ENCODE peak calls at places on chromosomes 16 and 17, in seven cellular contexts. E is H1, S is HCT116, C is K562, X is HepG2, Z is SK-N-SH, V is GM12878. Q is an unnamed sample.
A peak's percentile ranks its signal among the peaks of the same experiment; 100 is the strongest.

GRCh38 chr16:12535535-12536411 is 267.9 kb downstream of the CPPED1 start:
- DNase-seq in V (peak; percentile 97), C (peak; percentile 34), E (no peak), S (no peak), Z (no peak), X (peak; percentile 42), Q (no peak)

GRCh38 chr16:74651841-74652240 is 14.8 kb downstream of the RFWD3 start:
- DNase-seq in S (no peak), X (no peak), E (no peak), Z (no peak), C (no peak), V (no peak), Q (no peak)

GRCh38 chr17:78230252-78230962 is 1.0 kb upstream of the TMEM235 start:
- DNase-seq in C (peak; percentile 60), Z (no peak), V (no peak), X (no peak), E (no peak), S (no peak), Q (no peak)

GRCh38 chr17:58318627-58319180 is 9.9 kb downstream of the TSPOAP1 start:
- DNase-seq in E (no peak), X (no peak), V (no peak), C (no peak), Z (no peak), S (no peak), Q (no peak)

GRCh38 chr16:4410335-4411075 is 5.9 kb downstream of the CORO7 start:
- DNase-seq in V (no peak), X (no peak), E (no peak), Z (peak; percentile 76), S (no peak), C (no peak), Q (peak; percentile 1)

GRCh38 chr17:63382826-63383225 is 63.3 kb downstream of the CYB561 start:
- DNase-seq in Z (no peak), X (no peak), V (no peak), C (no peak), S (no peak), E (no peak), Q (no peak)

GRCh38 chr16:48687421-48688038 is 77.5 kb upstream of the N4BP1 start:
- DNase-seq in V (peak; percentile 13), C (peak; percentile 71), Z (peak; percentile 68), E (no peak), X (peak; percentile 84), S (peak; percentile 60), Q (peak; percentile 60)

GRCh38 chr17:38701504-38702165 is 3.4 kb upstream of the MLLT6 start:
- DNase-seq in E (no peak), X (peak; percentile 49), V (peak; percentile 86), S (no peak), C (peak; percentile 50), Z (no peak), Q (no peak)

GRCh38 chr16:50584033-50584722 is 36.0 kb downstream of the NKD1 start:
- DNase-seq in C (peak; percentile 17), E (no peak), Z (no peak), V (no peak), X (no peak), S (no peak), Q (no peak)

GRCh38 chr16:87425941-87426340 is 33.8 kb downstream of the MAP1LC3B start:
- DNase-seq in V (no peak), E (no peak), C (no peak), X (no peak), Z (no peak), S (no peak), Q (no peak)

GRCh38 chr16:1976951-1977874 is 4.1 kb downstream of the NOXO1 start:
- DNase-seq in S (no peak), E (no peak), V (no peak), Z (no peak), X (no peak), C (no peak), Q (no peak)

GRCh38 chr17:10105513-10106001 is 92.8 kb downstream of the GAS7 start:
- DNase-seq in Z (no peak), E (no peak), C (no peak), X (no peak), V (no peak), S (no peak), Q (no peak)

GRCh38 chr17:74448774-74449173 is 16.9 kb downstream of the GPRC5C start:
- DNase-seq in Z (no peak), C (no peak), X (no peak), E (no peak), S (no peak), V (no peak), Q (no peak)

GRCh38 chr17:4147751-4148310 is 4.8 kb downstream of the CYB5D2 start:
- DNase-seq in S (no peak), C (no peak), Z (no peak), X (no peak), E (no peak), V (no peak), Q (no peak)

GRCh38 chr17:64694207-64694606 is 32.1 kb upstream of the SMURF2 start:
- DNase-seq in E (no peak), Z (no peak), C (no peak), X (peak; percentile 98), S (peak; percentile 99), V (no peak), Q (no peak)

GRCh38 chr17:38815576-38816193 is 9.4 kb downstream of the CWC25 start:
- DNase-seq in V (no peak), X (no peak), S (no peak), E (no peak), C (peak; percentile 43), Z (no peak), Q (peak; percentile 35)

GRCh38 chr17:42422958-42423712 is at the start of gene CAVIN1:
- DNase-seq in S (peak; percentile 85), X (peak; percentile 90), E (peak; percentile 89), V (no peak), C (peak; percentile 99), Z (peak; percentile 83), Q (peak; percentile 99)

GRCh38 chr17:63250830-63251229 is 195.3 kb downstream of the CYB561 start:
- DNase-seq in Z (no peak), S (no peak), X (no peak), V (no peak), C (no peak), E (no peak), Q (no peak)

DNA sequence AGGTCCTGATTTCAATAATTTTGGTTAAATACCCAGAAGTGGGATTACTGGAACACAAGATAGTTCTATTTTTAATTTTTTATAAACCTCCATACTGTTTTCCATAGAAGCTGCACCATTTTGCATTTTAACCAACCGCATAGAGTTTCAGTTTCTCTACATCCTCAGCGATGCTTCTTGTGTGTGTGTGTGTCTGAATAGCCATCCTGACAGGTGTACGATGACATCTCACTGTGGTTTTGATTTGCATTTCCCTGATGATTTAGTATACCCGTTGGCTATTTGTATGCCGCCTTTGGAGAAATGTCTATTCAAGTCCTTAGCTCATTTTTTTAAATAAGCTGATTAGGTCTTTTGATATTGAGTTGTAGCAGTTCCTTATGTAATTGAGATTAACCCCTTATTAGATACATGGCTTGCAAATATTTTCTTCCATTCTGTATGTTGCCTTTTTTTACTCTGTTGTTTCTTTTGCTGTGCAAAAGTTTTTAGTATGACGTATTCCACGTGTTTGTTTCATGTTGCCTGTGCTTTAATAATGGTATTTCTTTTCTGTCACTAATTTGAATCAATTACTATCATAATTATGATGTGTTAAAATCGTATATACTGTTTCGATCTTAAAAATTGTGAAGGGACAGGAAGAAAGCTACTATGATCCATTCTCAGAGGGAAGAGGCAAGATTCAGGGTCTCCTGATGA is 227.2 kb upstream of the MON1B start:
- DNase-seq in E (no peak), S (no peak), X (no peak), V (no peak), Z (no peak), C (no peak), Q (no peak)
- TF ChIP-seq JUND in E (no peak), S (no peak), X (no peak), V (no peak), Z (no peak), C (no peak), Q (no peak)

DNA sequence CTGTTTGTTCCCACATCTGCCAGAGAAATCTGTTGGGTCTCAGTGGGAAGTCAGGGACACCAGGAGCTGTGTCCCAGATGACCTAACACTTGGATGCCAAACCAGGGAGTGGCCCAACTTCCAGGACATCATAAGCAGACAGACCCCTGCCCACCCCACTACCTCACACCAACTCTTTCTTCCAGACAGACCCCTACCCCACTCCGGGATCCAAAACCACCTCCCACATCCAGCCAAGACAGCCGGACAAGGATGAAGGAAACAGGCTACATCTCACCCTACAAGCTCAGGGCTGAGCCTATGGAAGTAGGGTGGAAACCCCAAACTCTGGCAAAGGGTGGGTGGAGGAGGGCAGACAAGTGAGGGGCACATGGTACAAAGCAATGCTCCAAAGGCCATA is 3.6 kb downstream of the HDAC5 start:
- DNase-seq in V (no peak), S (no peak), E (no peak), Z (no peak), X (no peak), C (no peak), Q (no peak)
- TF ChIP-seq JUND in V (no peak), S (no peak), E (no peak), Z (no peak), X (no peak), C (no peak), Q (no peak)

DNA sequence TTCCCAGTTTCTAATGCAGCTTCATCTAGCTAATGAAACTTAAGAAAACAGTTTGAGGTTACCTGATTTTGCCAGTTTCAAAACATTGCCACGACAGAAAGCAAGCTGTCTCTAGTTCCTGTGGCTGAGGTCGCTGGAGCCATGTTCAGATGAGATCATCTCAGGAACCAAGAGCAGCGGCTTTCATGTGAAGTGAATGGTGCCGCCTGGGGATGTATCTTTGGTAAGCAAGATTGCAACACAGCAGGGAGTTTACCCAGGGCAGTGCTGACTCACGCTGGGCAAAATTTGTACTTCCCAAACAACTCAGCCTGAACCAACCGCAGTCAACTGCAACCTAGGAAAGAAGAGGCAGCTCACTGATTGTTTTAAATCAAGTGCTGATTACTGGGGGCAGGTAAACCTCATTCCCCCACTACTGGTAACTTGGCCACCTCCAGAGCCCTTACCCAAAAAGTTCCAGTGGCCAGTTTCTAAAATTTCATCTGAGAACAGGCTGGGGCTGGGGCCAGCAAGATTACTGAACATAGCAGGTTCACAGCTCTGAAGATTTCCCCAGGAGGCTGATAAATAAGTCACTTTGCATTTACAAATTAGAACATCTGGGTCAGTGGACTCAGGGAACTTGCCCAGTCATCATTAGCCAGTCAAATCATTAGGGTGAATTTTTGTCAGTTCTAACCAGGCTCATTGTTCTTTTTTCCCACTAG is at the start of gene RFFL:
- DNase-seq in S (peak; percentile 91), V (peak; percentile 98), Z (peak; percentile 23), C (peak; percentile 82), X (peak; percentile 98), E (peak; percentile 78), Q (peak; percentile 71)
- TF ChIP-seq JUND in S (peak; percentile 96), V (peak; percentile 84), Z (peak; percentile 54), C (peak; percentile 93), X (peak; percentile 96), E (peak; percentile 79), Q (peak; percentile 54)

GRCh38 chr17:72775914-72776313 is 316.6 kb downstream of the SLC39A11 start:
- DNase-seq in E (no peak), S (no peak), C (no peak), Z (peak; percentile 65), V (no peak), X (no peak), Q (no peak)

GRCh38 chr17:72772331-72772821 is 320.1 kb downstream of the SLC39A11 start:
- DNase-seq in X (no peak), Z (no peak), C (no peak), S (no peak), V (no peak), E (no peak), Q (no peak)

GRCh38 chr17:72774251-72774650 is 318.2 kb downstream of the SLC39A11 start:
- DNase-seq in E (no peak), X (no peak), S (no peak), Z (no peak), V (no peak), C (no peak), Q (no peak)

GRCh38 chr17:72775237-72775636 is 317.3 kb downstream of the SLC39A11 start:
- DNase-seq in X (no peak), E (no peak), S (no peak), V (no peak), Z (no peak), C (no peak), Q (no peak)

GRCh38 chr17:72771734-72772133 is 320.8 kb downstream of the SLC39A11 start:
- DNase-seq in C (no peak), S (no peak), X (no peak), E (no peak), Z (no peak), V (no peak), Q (no peak)
- TF ChIP-seq JUND in C (no peak), S (no peak), X (no peak), E (no peak), Z (no peak), V (no peak), Q (no peak)

Q was measured in T47D.